ENCODE peak calls at places on chromosomes 11 and 22, in five cellular contexts. S is stimulated activated CD4-positive, alpha-beta T cell treated with anti-CD3 and anti-CD28 coated beads, Interleukin-1b, Interleukin-23, amount 100 ng/mL, for 24 hours; G is DMS 273 treated with DMSO at 0.1 percent for 48 hours; A is GM23338; U is GM10248. E is an unnamed sample.

GRCh38 chr22:49705631-49706352 is 121.9 kb downstream of the BRD1 start:
- DNase-seq in A (no peak), G (no peak), U (no peak), S (no peak), E (no peak)

GRCh38 chr11:69774354-69775162 is 583 bp downstream of the FGF4 start:
- DNase-seq in A (peak; percentile 54), U (no peak), G (no peak), S (no peak), E (no peak)

GRCh38 chr22:38202437-38203089 is 769 bp downstream of the MAFF start:
- DNase-seq in G (no peak), S (peak; percentile 45), A (peak; percentile 72), U (no peak), E (peak; percentile 73)

GRCh38 chr22:50733521-50734342 is 4.3 kb upstream of the ACR start:
- DNase-seq in G (no peak), U (no peak), A (no peak), S (no peak), E (no peak)

GRCh38 chr11:46684364-46684763 is 16.1 kb downstream of the ARHGAP1 start:
- DNase-seq in A (no peak), G (no peak), U (no peak), S (no peak), E (no peak)

GRCh38 chr11:74650498-74650897 is 58.1 kb downstream of the POLD3 start:
- DNase-seq in S (no peak), A (no peak), G (no peak), U (no peak), E (no peak)

GRCh38 chr22:37501610-37502341 is 15.6 kb upstream of the MFNG start:
- DNase-seq in S (no peak), U (no peak), A (no peak), G (no peak), E (no peak)

GRCh38 chr11:61749607-61750217 is 2.7 kb upstream of the MYRF start:
- DNase-seq in S (no peak), G (no peak), U (no peak), A (peak; percentile 41), E (no peak)

GRCh38 chr11:45285289-45285828 is 782 bp downstream of the SYT13 start:
- DNase-seq in U (no peak), A (peak; percentile 31), S (no peak), G (no peak), E (no peak)

GRCh38 chr22:44276706-44277403 is 35.9 kb downstream of the SHISAL1 start:
- DNase-seq in A (no peak), U (no peak), G (no peak), S (no peak), E (no peak)

GRCh38 chr22:46072981-46073682 is 77.2 kb upstream of the PPARA start:
- DNase-seq in S (no peak), A (no peak), U (no peak), G (no peak), E (no peak)

GRCh38 chr11:44578279-44578678 is 12.8 kb downstream of the CD82 start:
- DNase-seq in S (no peak), A (no peak), U (peak; percentile 64), G (no peak), E (no peak)

GRCh38 chr11:5618807-5619206 is 6.0 kb upstream of the TRIM34 start:
- DNase-seq in S (no peak), A (no peak), U (no peak), G (no peak), E (peak; percentile 91)

GRCh38 chr11:1167256-1167655 is 9.5 kb downstream of the MUC5AC start:
- DNase-seq in A (no peak), U (no peak), G (no peak), S (no peak), E (no peak)

E was measured in trophoblast cell.